ENCODE peak calls at places on chromosomes 4 and X, in seven cellular contexts. U, N, T, C, V, M and X are unnamed samples.

GRCh38 chr4:170071196-170071595 is 18.6 kb downstream of the AADAT start:
- DNase-seq in U (no peak), N (no peak), T (no peak), C (no peak), V (no peak), M (no peak), X (no peak)

GRCh38 chr4:124095596-124095995 is 616.9 kb downstream of the ANKRD50 start:
- DNase-seq in U (no peak), N (no peak), T (no peak), C (no peak), V (no peak), M (no peak), X (no peak)

GRCh38 chrX:52983526-52983925 is 25.2 kb upstream of the FAM156A start:
- DNase-seq in U (no peak), N (no peak), T (no peak), C (no peak), V (no peak), M (no peak), X (no peak)

GRCh38 chrX:8913665-8914409 is 112.7 kb upstream of the FAM9A start:
- DNase-seq in U (no peak), N (peak; percentile 9), T (no peak), C (peak; percentile 26), V (no peak), M (no peak), X (no peak)

GRCh38 chr4:176927664-176928063 is 134.9 kb upstream of the VEGFC start:
- DNase-seq in U (no peak), N (no peak), T (no peak), C (no peak), V (no peak), M (no peak), X (no peak)

GRCh38 chr4:56211202-56211601 is 176.1 kb downstream of the AASDH start:
- DNase-seq in U (no peak), N (no peak), T (no peak), C (no peak), V (no peak), M (no peak), X (peak; percentile 72)

GRCh38 chrX:131841496-131842410 is 181.3 kb upstream of the STK26 start:
- DNase-seq in U (peak; percentile 65), N (peak; percentile 17), T (peak; percentile 81), C (no peak), V (peak; percentile 40), M (no peak), X (no peak)

GRCh38 chr4:8765084-8765483 is 106.6 kb downstream of the HMX1 start:
- DNase-seq in U (no peak), N (no peak), T (no peak), C (no peak), V (no peak), M (no peak), X (no peak)

GRCh38 chrX:86013792-86014191 is 33.6 kb downstream of the CHM start:
- DNase-seq in U (no peak), N (no peak), T (no peak), C (no peak), V (no peak), M (no peak), X (no peak)

GRCh38 chrX:96590403-96590802 is 94.2 kb upstream of the DIAPH2 start:
- DNase-seq in U (no peak), N (no peak), T (no peak), C (no peak), V (no peak), M (no peak), X (no peak)

GRCh38 chr4:41590591-41590990 is 52.6 kb downstream of the LIMCH1 start:
- DNase-seq in U (no peak), N (no peak), T (peak; percentile 50), C (peak; percentile 34), V (no peak), M (no peak), X (peak; percentile 60)

GRCh38 chr4:40149960-40150385 is 46.9 kb upstream of the RHOH start:
- DNase-seq in U (peak; percentile 61), N (peak; percentile 68), T (peak; percentile 65), C (peak; percentile 68), V (peak; percentile 71), M (no peak), X (no peak)

GRCh38 chrX:15789979-15790765 is at the start of gene ZRSR2:
- DNase-seq in U (peak; percentile 82), N (peak; percentile 92), T (peak; percentile 93), C (peak; percentile 82), V (peak; percentile 33), M (no peak), X (peak; percentile 94)

GRCh38 chrX:36957425-36958328 is 50.5 kb upstream of the FAM47C start:
- DNase-seq in U (no peak), N (peak; percentile 17), T (peak; percentile 36), C (no peak), V (no peak), M (no peak), X (no peak)

GRCh38 chr4:121690001-121690400 is 6.8 kb downstream of the ANXA5 start:
- DNase-seq in U (no peak), N (no peak), T (no peak), C (no peak), V (no peak), M (no peak), X (no peak)

GRCh38 chr4:149889976-149890375 is 74.3 kb upstream of the IQCM start:
- DNase-seq in U (no peak), N (no peak), T (no peak), C (no peak), V (no peak), M (no peak), X (no peak)

GRCh38 chr4:123217676-123218075 is 178.9 kb upstream of the SPRY1 start:
- DNase-seq in U (no peak), N (no peak), T (no peak), C (no peak), V (no peak), M (no peak), X (no peak)

GRCh38 chrX:118286066-118286758 is 59.7 kb upstream of the WDR44 start:
- DNase-seq in U (no peak), N (no peak), T (no peak), C (no peak), V (no peak), M (no peak), X (no peak)

GRCh38 chrX:63350551-63350950 is 581 bp downstream of the SPIN4 start:
- DNase-seq in U (peak; percentile 5), N (peak; percentile 36), T (peak; percentile 9), C (no peak), V (no peak), M (no peak), X (no peak)

GRCh38 chr4:19831644-19832285 is 419.9 kb upstream of the SLIT2 start:
- DNase-seq in U (no peak), N (no peak), T (no peak), C (no peak), V (no peak), M (no peak), X (no peak)

GRCh38 chr4:76665139-76665538 is 230.1 kb downstream of the SHROOM3 start:
- DNase-seq in U (no peak), N (peak; percentile 90), T (no peak), C (no peak), V (peak; percentile 82), M (no peak), X (no peak)

GRCh38 chrX:102651968-102652744 is 873 bp downstream of the GPRASP1 start:
- DNase-seq in U (no peak), N (peak; percentile 27), T (peak; percentile 52), C (peak; percentile 56), V (no peak), M (no peak), X (no peak)

GRCh38 chr4:136967069-136967468 is 565.2 kb downstream of the PCDH18 start:
- DNase-seq in U (no peak), N (no peak), T (no peak), C (no peak), V (no peak), M (no peak), X (no peak)

DNA sequence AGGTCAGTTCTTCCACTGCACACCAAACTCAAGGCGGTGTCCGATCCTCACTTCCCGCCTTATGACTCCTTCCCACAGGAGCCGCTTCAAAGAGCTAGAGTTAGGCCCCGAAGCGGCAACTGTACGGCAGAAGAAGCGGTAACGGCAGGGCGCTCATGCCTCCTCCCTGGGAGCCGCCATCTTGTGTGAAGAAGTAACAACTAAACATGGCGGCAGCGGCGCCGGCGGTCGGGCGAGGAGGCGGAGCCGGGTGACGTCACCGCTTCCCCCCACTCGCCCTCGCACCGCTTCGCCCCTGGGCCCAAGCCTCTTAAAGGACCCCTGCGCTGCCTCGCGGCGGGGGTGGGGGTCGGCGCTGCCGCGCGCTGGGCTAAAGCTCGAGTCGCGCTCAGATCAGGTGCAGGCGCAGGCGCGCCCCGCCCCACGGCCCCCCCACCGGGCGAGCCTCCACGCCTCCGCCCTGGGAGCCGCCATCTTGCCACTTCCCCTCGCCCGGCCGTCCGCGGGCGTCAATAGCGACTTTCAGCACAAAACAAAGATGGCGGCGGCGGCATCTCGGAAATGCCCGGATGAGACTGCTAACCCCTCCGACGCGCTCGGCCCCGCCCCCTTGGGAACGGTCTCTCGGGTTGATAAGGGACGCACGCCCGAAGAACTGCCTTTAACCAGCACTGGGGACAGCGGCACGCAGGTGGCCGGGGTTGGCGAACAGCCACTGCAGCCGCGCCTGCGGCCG is at the start of gene HCFC1:
- DNase-seq in U (peak; percentile 69), N (peak; percentile 95), T (peak; percentile 90), C (peak; percentile 95), V (peak; percentile 69), M (no peak), X (peak; percentile 94)
- TF ChIP-seq POLR2AphosphoS5 in U (peak; percentile 33), N (peak; percentile 49), T (peak; percentile 34), C (peak; percentile 46), V (peak; percentile 33), M (peak; percentile 82), X (peak; percentile 54)

DNA sequence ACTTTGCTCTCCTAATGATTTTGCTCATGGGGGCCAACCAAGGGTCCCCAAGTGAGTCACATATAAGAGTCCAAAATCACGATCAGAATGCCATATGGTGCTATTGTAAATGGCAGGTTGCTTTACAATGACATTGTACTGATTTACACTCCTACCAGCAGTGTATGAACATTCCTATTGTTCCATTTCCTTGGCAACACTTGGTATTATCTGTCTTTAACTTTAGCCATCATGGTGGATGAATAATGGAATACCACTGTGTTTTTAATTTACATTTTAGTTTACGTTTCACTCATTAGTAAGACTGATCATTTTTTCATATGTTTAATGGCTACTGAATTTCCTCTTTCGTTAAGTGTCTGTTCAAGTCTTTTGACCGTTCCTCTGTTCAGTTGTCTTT is 96.5 kb downstream of the NYX start:
- DNase-seq in U (no peak), N (no peak), T (no peak), C (no peak), V (no peak), M (no peak), X (no peak)
- H3K4me1 ChIP-seq in U (no peaks in the 10 kb centered on the region), N (no peaks in the 10 kb centered on the region), T (no peaks in the 10 kb centered on the region), C (no peaks in the 10 kb centered on the region), V (no peaks in the 10 kb centered on the region), M (no peaks in the 10 kb centered on the region), X (no peaks in the 10 kb centered on the region)

GRCh38 chrX:115268421-115268820 is 21.1 kb upstream of the LUZP4 start:
- DNase-seq in U (peak; percentile 6), N (no peak), T (no peak), C (no peak), V (peak; percentile 13), M (no peak), X (no peak)
- TF ChIP-seq CTCF in U (peak; percentile 27), N (no peak), T (peak; percentile 43), C (no peak), V (no peak), M (no peak), X (no peak)

DNA sequence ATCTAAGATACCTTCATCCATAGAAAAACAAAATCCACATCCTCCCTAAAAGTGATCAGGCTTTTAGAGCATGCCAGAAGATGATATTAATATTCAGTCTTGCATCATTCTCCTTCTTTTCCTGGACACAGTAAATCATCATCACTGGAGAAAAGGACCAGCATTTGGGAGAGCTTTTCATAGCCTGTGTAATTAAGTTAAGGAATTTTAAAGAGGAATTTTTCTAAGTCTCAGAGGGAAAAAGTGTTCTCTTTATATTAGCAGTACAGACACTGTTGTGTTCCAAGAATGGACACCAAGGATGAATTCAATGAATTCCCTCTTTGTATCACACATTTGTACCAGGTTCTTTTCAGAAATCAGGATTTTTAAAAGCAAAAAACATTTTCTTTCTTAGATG is 665 bp downstream of the SCRG1 start:
- DNase-seq in U (no peak), N (no peak), T (no peak), C (no peak), V (no peak), M (no peak), X (no peak)
- TF ChIP-seq POLR2AphosphoS5 in U (no peak), N (no peak), T (no peak), C (no peak), V (no peak), M (no peak), X (no peak)